ENCODE peak calls at places on chromosome 6, in four cellular contexts. N, V, G and H are unnamed samples.
A peak's percentile ranks its signal among the peaks of the same experiment; 100 is the strongest.

GRCh38 chr6:151482290-151482689 is 11.5 kb upstream of the CCDC170 start:
- DNase-seq in V (no peak), N (no peak), G (no peak), H (no peak)

GRCh38 chr6:107600936-107601335 is 111.0 kb downstream of the SOBP start:
- DNase-seq in G (peak; percentile 71), V (no peak), N (peak; percentile 52), H (no peak)

GRCh38 chr6:46794068-46794467 is 879 bp downstream of the MEP1A start:
- DNase-seq in V (no peak), N (no peak), G (no peak), H (no peak)

GRCh38 chr6:47132724-47133123 is 90.6 kb upstream of the ADGRF1 start:
- DNase-seq in G (peak; percentile 26), V (no peak), N (no peak), H (no peak)

GRCh38 chr6:4637691-4638433 is 138.3 kb upstream of the CDYL start:
- DNase-seq in V (no peak), N (no peak), G (no peak), H (no peak)

GRCh38 chr6:7216941-7217621 is 95.9 kb downstream of the SSR1 start:
- DNase-seq in N (no peak), V (peak; percentile 37), G (peak; percentile 66), H (no peak)

GRCh38 chr6:161432546-161432945 is 158.7 kb upstream of the AGPAT4 start:
- DNase-seq in V (no peak), N (no peak), G (no peak), H (no peak)

GRCh38 chr6:89353702-89354392 is 1.3 kb upstream of the UBE2J1 start:
- DNase-seq in G (no peak), V (no peak), N (no peak), H (no peak)

GRCh38 chr6:14371530-14371929 is 254.0 kb downstream of the CD83 start:
- DNase-seq in G (no peak), V (no peak), N (no peak), H (no peak)

GRCh38 chr6:21804941-21805610 is 211.5 kb downstream of the SOX4 start:
- DNase-seq in G (no peak), V (no peak), N (no peak), H (no peak)

GRCh38 chr6:36727491-36728021 is 29.9 kb downstream of the RAB44 start:
- DNase-seq in N (no peak), G (no peak), V (no peak), H (no peak)

GRCh38 chr6:37783025-37783825 is 36.3 kb upstream of the ZFAND3 start:
- DNase-seq in G (no peak), N (no peak), V (no peak), H (no peak)

GRCh38 chr6:134517145-134517658 is 199.3 kb upstream of the SGK1 start:
- DNase-seq in V (peak; percentile 59), N (peak; percentile 87), G (peak; percentile 80), H (peak; percentile 32)

GRCh38 chr6:148935705-148936306 is 189.0 kb downstream of the UST start:
- DNase-seq in N (no peak), V (no peak), G (peak; percentile 35), H (no peak)

GRCh38 chr6:90701146-90701781 is 114.4 kb upstream of the MAP3K7 start:
- DNase-seq in V (no peak), N (no peak), G (no peak), H (no peak)

GRCh38 chr6:112626468-112627082 is 279.4 kb downstream of the RFPL4B start:
- DNase-seq in V (no peak), G (no peak), N (no peak), H (no peak)

GRCh38 chr6:90135672-90136071 is 161.0 kb downstream of the BACH2 start:
- DNase-seq in G (no peak), N (no peak), V (no peak), H (peak; percentile 36)

GRCh38 chr6:35622283-35622682 is 66.4 kb downstream of the FKBP5 start:
- DNase-seq in N (no peak), V (no peak), G (no peak), H (no peak)

GRCh38 chr6:70706491-70707123 is 38.9 kb downstream of the SMAP1 start:
- DNase-seq in N (no peak), G (peak; percentile 42), V (no peak), H (no peak)

GRCh38 chr6:41545174-41545702 is 943 bp upstream of the FOXP4 start:
- DNase-seq in N (no peak), G (no peak), V (peak; percentile 53), H (no peak)

GRCh38 chr6:127484207-127484858 is 25.1 kb upstream of the KIAA0408 start:
- DNase-seq in V (no peak), G (no peak), N (no peak), H (no peak)

GRCh38 chr6:91879346-91879995 is 1292.6 kb upstream of the MAP3K7 start:
- DNase-seq in G (no peak), N (no peak), V (no peak), H (no peak)

GRCh38 chr6:29953001-29953436 is 10.7 kb downstream of the HLA-A start:
- DNase-seq in V (no peak), G (peak; percentile 46), N (no peak), H (no peak)

GRCh38 chr6:37691904-37692806 is 5.5 kb downstream of the MDGA1 start:
- DNase-seq in G (peak; percentile 74), V (peak; percentile 65), N (peak; percentile 54), H (peak; percentile 67)

GRCh38 chr6:152151930-152152329 is 344.4 kb downstream of the ESR1 start:
- DNase-seq in G (no peak), N (no peak), V (no peak), H (no peak)

GRCh38 chr6:117169781-117170281 is 95.5 kb upstream of the VGLL2 start:
- DNase-seq in V (no peak), N (no peak), G (no peak), H (no peak)

GRCh38 chr6:91659881-91660280 is 1073.0 kb upstream of the MAP3K7 start:
- DNase-seq in N (no peak), G (no peak), V (no peak), H (no peak)

GRCh38 chr6:35973670-35974222 is 50.7 kb downstream of the SLC26A8 start:
- DNase-seq in V (no peak), N (peak; percentile 32), G (no peak), H (no peak)

GRCh38 chr6:133341607-133342158 is 100.5 kb downstream of the EYA4 start:
- DNase-seq in G (peak; percentile 15), V (no peak), N (no peak), H (no peak)

GRCh38 chr6:108800510-108800909 is 47.7 kb upstream of the ARMC2 start:
- DNase-seq in V (no peak), G (no peak), N (no peak), H (no peak)

DNA sequence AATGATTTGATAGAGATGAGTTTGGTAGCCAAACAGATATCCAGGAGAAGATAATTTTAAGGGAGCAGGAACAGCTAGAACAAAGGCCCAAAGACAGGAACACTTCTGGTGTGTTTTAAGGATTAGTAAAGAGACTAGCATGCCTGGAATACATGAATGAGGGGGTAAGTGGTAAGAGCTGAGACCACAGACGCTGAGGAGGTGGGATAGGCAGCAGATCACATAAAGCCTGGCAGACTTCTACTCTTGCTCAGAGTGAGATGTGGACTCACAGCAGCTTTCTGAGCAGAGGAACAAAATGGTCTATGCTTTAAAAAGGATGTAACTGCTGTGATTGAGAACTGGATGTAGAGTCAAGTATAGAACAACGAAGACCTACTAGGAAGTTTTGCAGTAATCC is 100.1 kb downstream of the EPHA7 start:
- DNase-seq in G (no peak), N (no peak), V (no peak), H (no peak)
- TF ChIP-seq CTCF in G (no peak), N (no peak), V (no peak), H (no peak)

DNA sequence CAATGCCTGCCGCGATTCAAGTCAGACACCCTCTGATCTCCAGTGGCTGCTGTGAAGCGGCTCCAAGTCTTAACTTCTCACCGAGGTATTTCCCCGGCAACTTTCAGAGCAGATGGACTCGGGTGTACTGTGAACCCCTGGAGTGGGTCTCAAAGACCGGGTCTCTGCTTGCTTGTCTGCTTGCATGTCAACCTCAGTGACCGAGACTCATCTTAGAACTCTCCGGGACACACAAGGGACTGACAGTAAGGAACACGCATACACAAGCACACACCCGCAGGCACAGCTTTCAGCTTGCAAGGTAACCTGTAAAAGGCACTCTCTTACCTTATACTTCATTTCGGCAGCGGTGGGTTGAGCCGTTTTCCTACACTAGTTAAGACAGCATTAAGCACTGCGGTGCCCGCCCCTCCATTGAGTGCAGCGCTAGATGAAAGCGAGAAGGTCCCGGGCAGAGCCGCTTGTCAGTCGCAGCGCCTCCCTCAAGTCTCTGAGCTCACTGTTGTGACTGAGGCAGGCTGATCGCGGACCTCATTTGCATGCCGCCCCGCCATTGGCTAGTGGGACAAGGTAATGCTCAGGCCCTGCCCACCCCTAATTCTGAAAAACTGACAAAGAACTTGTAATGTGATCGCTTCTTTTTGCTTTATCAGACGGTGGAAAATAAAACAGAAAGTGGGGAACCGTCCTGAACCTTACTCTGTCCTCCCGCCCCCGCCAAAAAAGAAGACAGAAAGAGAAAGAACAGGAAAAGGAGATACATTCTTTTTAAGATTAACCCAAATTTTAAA is at the start of gene NEDD9:
- DNase-seq in N (peak; percentile 98), V (peak; percentile 98), G (peak; percentile 98), H (peak; percentile 88)
- TF ChIP-seq CTCF in N (no peak), V (no peak), G (no peak), H (no peak)

GRCh38 chr6:45378324-45378926 is 691 bp upstream of the SUPT3H start:
- DNase-seq in V (peak; percentile 59), N (peak; percentile 43), G (peak; percentile 39), H (no peak)
- TF ChIP-seq CTCF in V (no peak), N (no peak), G (no peak), H (no peak)

GRCh38 chr6:130431346-130431745 is 65.5 kb downstream of the TMEM200A start:
- DNase-seq in N (no peak), V (no peak), G (no peak), H (no peak)

GRCh38 chr6:130432838-130433237 is 67.0 kb downstream of the TMEM200A start:
- DNase-seq in V (no peak), N (no peak), G (no peak), H (no peak)

GRCh38 chr6:130435181-130435580 is 69.4 kb downstream of the TMEM200A start:
- DNase-seq in N (no peak), V (no peak), G (no peak), H (no peak)

DNA sequence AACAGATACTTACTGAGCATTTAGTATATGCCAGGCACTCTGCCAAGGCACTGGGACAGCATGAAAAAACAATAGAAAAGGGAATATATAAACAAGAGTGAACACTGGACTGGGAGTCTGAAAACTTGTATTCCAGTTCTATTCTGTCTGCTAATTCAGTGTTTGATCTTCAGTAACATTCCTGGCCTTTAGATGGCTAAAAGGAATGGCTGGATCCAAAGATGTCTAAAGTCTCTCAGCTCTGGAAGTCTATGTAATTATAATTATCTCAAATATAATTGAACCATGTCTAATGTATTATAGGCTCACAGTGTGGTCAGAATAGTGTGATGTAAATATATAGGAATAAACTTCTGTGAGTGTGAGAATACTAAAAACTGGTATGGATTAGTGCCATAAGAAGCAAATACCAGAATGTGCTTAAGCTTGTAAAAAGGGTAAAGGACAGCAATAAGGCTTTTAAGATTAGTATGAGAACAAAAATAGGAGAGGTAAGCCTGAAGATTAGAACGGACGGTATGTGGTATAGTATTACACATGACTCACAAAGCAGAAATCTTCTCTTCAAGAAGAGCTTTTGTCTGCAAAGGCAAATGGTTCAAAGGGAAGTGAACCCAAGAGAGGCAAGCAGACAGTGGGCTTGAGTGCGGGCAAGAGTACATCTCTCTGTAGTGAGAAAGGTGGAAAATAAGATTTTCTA is 68.5 kb downstream of the TMEM200A start:
- DNase-seq in G (no peak), V (no peak), N (no peak), H (no peak)
- TF ChIP-seq CTCF in G (no peak), V (no peak), N (no peak), H (no peak)